ENCODE peak calls at places on chromosomes 3 and 15, in five cellular contexts. U is spleen, D is thyroid gland, V is psoas muscle, S is neuronal stem cell. W is an unnamed sample.

GRCh38 chr3:161339517-161340500 is 31.5 kb downstream of the SPTSSB start:
- DNase-seq in U (no peak), V (no peak), D (no peak), S (no peak), W (no peak)

GRCh38 chr3:144018776-144019175 is 47.2 kb downstream of the DIPK2A start:
- DNase-seq in S (no peak), V (no peak), D (no peak), U (no peak), W (no peak)

GRCh38 chr3:23991236-23992050 is 46.4 kb downstream of the NR1D2 start:
- DNase-seq in D (no peak), V (no peak), U (no peak), S (no peak), W (peak; percentile 6)

GRCh38 chr3:126021224-126021623 is 52.2 kb downstream of the ROPN1B start:
- DNase-seq in D (peak; percentile 10), S (no peak), V (no peak), U (no peak), W (no peak)

GRCh38 chr15:49622561-49622960 is 1.7 kb downstream of the DTWD1 start:
- DNase-seq in U (no peak), V (no peak), D (no peak), S (no peak), W (no peak)

GRCh38 chr3:146542968-146543367 is 1.4 kb downstream of the PLSCR1 start:
- DNase-seq in S (no peak), U (no peak), V (no peak), D (no peak), W (no peak)

GRCh38 chr3:138455801-138456716 is 21.6 kb downstream of the ESYT3 start:
- DNase-seq in D (peak; percentile 78), V (no peak), S (no peak), U (peak; percentile 62), W (no peak)

GRCh38 chr3:126111126-126111551 is 27.2 kb upstream of the SLC41A3 start:
- DNase-seq in D (no peak), S (no peak), U (peak; percentile 65), V (no peak), W (no peak)

GRCh38 chr15:34808016-34808415 is 12.7 kb upstream of the ACTC1 start:
- DNase-seq in D (no peak), U (no peak), V (no peak), S (no peak), W (no peak)

GRCh38 chr3:155972885-155973584 is 102.6 kb downstream of the GMPS start:
- DNase-seq in D (no peak), U (no peak), S (no peak), V (no peak), W (no peak)

GRCh38 chr3:127226451-127226850 is 33.5 kb downstream of the PRR23E start:
- DNase-seq in D (no peak), U (no peak), S (no peak), V (no peak), W (no peak)

GRCh38 chr15:72353266-72353665 is 22.5 kb downstream of the HEXA start:
- DNase-seq in V (no peak), D (no peak), S (no peak), U (no peak), W (no peak)

GRCh38 chr3:60048447-60048848 is 998.6 kb upstream of the CFAP20DC start:
- DNase-seq in S (no peak), V (no peak), D (no peak), U (no peak), W (no peak)

GRCh38 chr3:123920383-123920782 is 36.3 kb upstream of the MYLK start:
- DNase-seq in V (no peak), U (no peak), S (no peak), D (no peak), W (no peak)

GRCh38 chr15:39235084-39235795 is 345.6 kb upstream of the THBS1 start:
- DNase-seq in U (no peak), S (no peak), D (no peak), V (no peak), W (no peak)

GRCh38 chr3:108602249-108602934 is 12.9 kb downstream of the DZIP3 start:
- DNase-seq in S (no peak), U (no peak), D (peak; percentile 42), V (no peak), W (no peak)

DNA sequence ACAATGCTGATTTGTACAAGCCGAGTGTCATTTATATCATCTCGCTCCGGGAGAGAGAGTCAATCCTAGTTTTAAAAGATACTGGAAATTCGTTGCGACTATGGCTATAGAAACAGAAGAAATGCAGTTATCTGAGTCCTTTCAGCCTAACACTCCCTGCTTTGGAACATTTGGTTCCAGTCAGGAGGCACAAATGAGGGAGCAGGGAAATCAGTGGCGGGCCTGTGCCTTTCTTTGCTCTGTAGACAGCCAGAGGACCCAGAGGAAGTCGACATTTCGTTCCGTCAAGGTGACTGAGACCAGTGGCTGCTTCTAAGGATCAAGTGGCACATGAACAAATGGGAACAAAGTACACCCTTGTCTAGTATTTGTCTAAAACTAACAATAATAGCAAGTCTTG is 745 bp upstream of the RIOX2 start:
- DNase-seq in U (no peak), V (no peak), S (no peak), D (no peak), W (no peak)
- H3K4me3 ChIP-seq in U (peak overlapping the region; percentile 90), V (peak overlapping the region; percentile 87), S (peak overlapping the region; percentile 65), D (no peak overlapping the region), W (peak overlapping the region; percentile 74)

GRCh38 chr3:49018707-49019006 is 277 bp upstream of the DALRD3 start:
- DNase-seq in V (no peak), S (no peak), U (no peak), D (no peak), W (no peak)

GRCh38 chr3:49016414-49017228 is 1.8 kb downstream of the DALRD3 start:
- DNase-seq in U (no peak), S (no peak), V (no peak), D (no peak), W (no peak)

GRCh38 chr3:49017978-49018706 is at the start of gene DALRD3:
- DNase-seq in V (peak; percentile 62), U (peak; percentile 92), D (peak; percentile 68), S (peak; percentile 56), W (peak; percentile 50)

GRCh38 chr3:49017229-49017615 is 1.2 kb downstream of the DALRD3 start:
- DNase-seq in V (no peak), S (no peak), U (no peak), D (no peak), W (no peak)

DNA sequence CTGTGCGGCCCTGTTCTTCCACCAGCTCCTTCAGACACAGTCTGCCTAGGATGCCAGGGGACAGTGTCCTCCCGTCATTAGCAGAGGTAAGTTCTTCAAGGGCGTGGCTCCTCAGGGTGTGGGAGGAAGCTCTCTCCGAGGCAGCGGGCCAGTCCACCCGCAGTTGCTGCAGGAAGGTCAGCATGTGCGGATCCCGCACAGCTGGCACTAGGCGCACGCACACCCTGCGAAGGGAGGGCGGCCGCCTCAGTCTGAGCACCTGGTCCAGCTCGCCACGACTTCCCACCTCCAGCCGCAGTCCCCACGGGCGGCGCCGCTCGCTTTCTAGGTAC is 768 bp downstream of the DALRD3 start:
- DNase-seq in V (no peak), S (no peak), U (no peak), D (no peak), W (no peak)
- H3K36me3 ChIP-seq in V (peaks cover 3% of the 10 kb centered on the region), S (peaks cover 48% of the 10 kb centered on the region), U (peaks cover 45% of the 10 kb centered on the region), D (peaks cover 27% of the 10 kb centered on the region), W (peaks cover 21% of the 10 kb centered on the region)

GRCh38 chr3:150384517-150385212 is 23.4 kb upstream of the TSC22D2 start:
- DNase-seq in D (peak; percentile 29), S (peak; percentile 21), V (peak; percentile 17), U (peak; percentile 82), W (no peak)
- H3K4me3 ChIP-seq in D (no peak overlapping the region), S (no peak overlapping the region), V (no peak overlapping the region), U (no peak overlapping the region), W (no peak overlapping the region)

DNA sequence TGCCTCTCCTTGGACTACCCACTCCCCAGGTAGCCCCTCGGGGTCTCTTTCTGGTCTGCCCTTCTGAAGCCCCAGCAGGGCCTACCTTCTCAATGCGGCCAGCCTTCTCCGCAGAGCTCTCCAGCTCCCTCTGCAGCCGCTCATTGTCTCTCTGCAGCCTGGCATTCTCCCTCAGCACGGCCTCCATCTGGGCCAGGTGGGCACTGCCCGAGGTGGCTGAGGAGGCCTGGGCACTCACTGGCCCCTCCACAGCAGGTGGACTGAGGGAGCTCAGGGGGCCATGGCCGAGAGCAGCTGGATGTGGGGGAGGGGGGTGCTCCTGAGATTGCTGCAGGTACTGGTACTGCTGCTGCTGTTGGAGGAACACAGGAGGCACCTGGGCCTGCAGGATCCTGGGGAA is 6.8 kb downstream of the AMOTL2 start:
- DNase-seq in S (no peak), D (peak; percentile 2), V (no peak), U (peak; percentile 64), W (no peak)
- H3K36me3 ChIP-seq in S (peaks cover 98% of the 10 kb centered on the region), D (peaks cover 73% of the 10 kb centered on the region), V (no peaks in the 10 kb centered on the region), U (peaks cover 84% of the 10 kb centered on the region), W (no peaks in the 10 kb centered on the region)

GRCh38 chr15:78265137-78265460 is 737 bp downstream of the DNAJA4 start:
- DNase-seq in D (no peak), U (no peak), V (no peak), S (no peak), W (no peak)
- H3K4me3 ChIP-seq in D (no peak overlapping the region), U (peak overlapping the region; percentile 63), V (peak overlapping the region; percentile 88), S (no peak overlapping the region), W (peak overlapping the region; percentile 51)

DNA sequence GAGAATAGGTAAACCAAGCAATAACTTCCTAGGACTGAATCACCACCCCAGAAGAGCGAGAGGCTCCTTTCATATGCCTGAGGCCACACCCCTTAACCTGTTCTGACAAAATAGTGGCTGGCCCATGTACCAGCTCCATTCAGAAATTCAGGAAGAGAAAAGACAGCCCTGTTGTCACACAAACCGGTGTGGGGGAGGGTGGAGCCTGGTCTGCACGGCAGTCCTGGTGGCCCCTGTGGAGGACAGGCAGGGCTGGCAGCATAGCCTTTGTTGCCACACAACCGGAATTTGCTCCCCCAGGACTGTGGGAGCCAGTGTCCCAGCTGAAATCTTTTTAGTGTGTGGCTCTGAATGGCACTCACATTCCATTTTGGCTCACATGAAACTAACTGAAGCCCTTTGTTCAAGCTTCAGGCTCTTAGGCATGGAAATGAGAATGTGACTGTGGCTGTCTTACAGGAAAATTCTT is 23.8 kb downstream of the RLBP1 start:
- DNase-seq in V (no peak), U (no peak), S (peak; percentile 80), D (peak; percentile 85), W (peak; percentile 32)
- H3K36me3 ChIP-seq in V (no peaks in the 10 kb centered on the region), U (peaks cover 100% of the 10 kb centered on the region), S (peaks cover 20% of the 10 kb centered on the region), D (no peaks in the 10 kb centered on the region), W (peaks cover 18% of the 10 kb centered on the region)

GRCh38 chr15:69941931-69942471 is 155.7 kb downstream of the TLE3 start:
- DNase-seq in D (no peak), V (no peak), U (no peak), S (no peak), W (no peak)

GRCh38 chr15:69943637-69944036 is 154.1 kb downstream of the TLE3 start:
- DNase-seq in D (no peak), V (no peak), S (no peak), U (no peak), W (no peak)

GRCh38 chr15:69941206-69941605 is 156.5 kb downstream of the TLE3 start:
- DNase-seq in S (no peak), D (no peak), V (no peak), U (no peak), W (no peak)

GRCh38 chr15:69939513-69940440 is 157.9 kb downstream of the TLE3 start:
- DNase-seq in V (no peak), D (no peak), U (no peak), S (peak; percentile 17), W (no peak)

DNA sequence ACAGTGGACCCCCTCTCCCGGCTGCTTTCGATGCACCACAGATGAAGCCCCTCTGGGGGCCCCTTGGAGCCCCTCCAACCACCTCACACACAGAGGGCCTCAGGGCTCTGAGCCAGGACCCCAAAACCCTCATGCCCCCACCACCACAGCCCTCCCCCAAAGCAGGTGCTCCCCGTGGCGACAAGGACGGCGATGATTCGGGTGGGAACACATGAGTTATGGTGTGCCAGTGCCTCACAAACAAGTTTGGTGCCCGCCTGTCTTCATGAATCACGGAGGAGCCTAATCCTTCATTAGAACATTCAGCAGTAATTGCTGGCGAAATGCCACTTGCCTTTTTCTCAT is 157.3 kb downstream of the TLE3 start:
- DNase-seq in D (no peak), V (no peak), S (no peak), U (no peak), W (no peak)
- H3K4me3 ChIP-seq in D (no peak overlapping the region), V (no peak overlapping the region), S (no peak overlapping the region), U (no peak overlapping the region), W (no peak overlapping the region)